ENCODE peak calls at places on chromosomes 3 and 15, in four cellular contexts. One of them, this sample, is unnamed.

GRCh38 chr3:16277471-16277870 is 12.5 kb downstream of the OXNAD1 start:
- DNase-seq in choroid plexus epithelial cell: no peak
- DNase-seq in EL: peak
- DNase-seq in Calu3: no peak
- DNase-seq in this sample: no peak

GRCh38 chr3:197456271-197457091 is 99.3 kb downstream of the BDH1 start:
- DNase-seq in choroid plexus epithelial cell: peak
- DNase-seq in EL: peak
- DNase-seq in Calu3: peak
- DNase-seq in this sample: peak

GRCh38 chr3:147000274-147000673 is 395.1 kb upstream of the PLSCR5 start:
- DNase-seq in EL: no peak
- DNase-seq in Calu3: no peak
- DNase-seq in choroid plexus epithelial cell: no peak
- DNase-seq in this sample: no peak

GRCh38 chr3:178195824-178196223 is 340.4 kb upstream of the KCNMB2 start:
- DNase-seq in choroid plexus epithelial cell: peak
- DNase-seq in Calu3: no peak
- DNase-seq in EL: peak
- DNase-seq in this sample: peak

GRCh38 chr3:72996121-72996472 is 514 bp upstream of the PPP4R2 start:
- DNase-seq in EL: no peak
- DNase-seq in Calu3: no peak
- DNase-seq in choroid plexus epithelial cell: no peak
- DNase-seq in this sample: no peak

GRCh38 chr3:67783281-67784250 is 129.2 kb upstream of the SUCLG2 start:
- DNase-seq in EL: peak
- DNase-seq in choroid plexus epithelial cell: peak
- DNase-seq in Calu3: no peak
- DNase-seq in this sample: no peak

GRCh38 chr3:2713923-2714322 is 396.3 kb downstream of the IL5RA start:
- DNase-seq in Calu3: peak
- DNase-seq in choroid plexus epithelial cell: peak
- DNase-seq in EL: no peak
- DNase-seq in this sample: no peak

GRCh38 chr3:121431717-121432517 is 113.9 kb downstream of the POLQ start:
- DNase-seq in EL: peak
- DNase-seq in Calu3: peak
- DNase-seq in choroid plexus epithelial cell: peak
- DNase-seq in this sample: peak

GRCh38 chr15:56817266-56817665 is 84.0 kb upstream of the ZNF280D start:
- DNase-seq in EL: peak
- DNase-seq in Calu3: no peak
- DNase-seq in choroid plexus epithelial cell: peak
- DNase-seq in this sample: peak

GRCh38 chr15:67361100-67361499 is 106.5 kb downstream of the IQCH start:
- DNase-seq in EL: no peak
- DNase-seq in Calu3: no peak
- DNase-seq in choroid plexus epithelial cell: no peak
- DNase-seq in this sample: no peak

GRCh38 chr3:124588036-124588435 is 142.2 kb upstream of the UMPS start:
- DNase-seq in choroid plexus epithelial cell: no peak
- DNase-seq in Calu3: no peak
- DNase-seq in EL: no peak
- DNase-seq in this sample: no peak

GRCh38 chr3:97885931-97886824 is 64.4 kb downstream of the CRYBG3 start:
- DNase-seq in choroid plexus epithelial cell: no peak
- DNase-seq in EL: no peak
- DNase-seq in Calu3: no peak
- DNase-seq in this sample: no peak

GRCh38 chr15:74311734-74312444 is 55.6 kb downstream of the CYP11A1 start:
- DNase-seq in EL: peak
- DNase-seq in Calu3: peak
- DNase-seq in choroid plexus epithelial cell: peak
- DNase-seq in this sample: no peak

GRCh38 chr15:100903191-100903590 is 16.0 kb upstream of the LRRK1 start:
- DNase-seq in choroid plexus epithelial cell: no peak
- DNase-seq in Calu3: no peak
- DNase-seq in EL: no peak
- DNase-seq in this sample: no peak

GRCh38 chr3:72232777-72233176 is 447.8 kb upstream of the PROK2 start:
- DNase-seq in Calu3: no peak
- DNase-seq in EL: no peak
- DNase-seq in choroid plexus epithelial cell: no peak
- DNase-seq in this sample: no peak

This sample was measured in astrocyte.